ENCODE peak calls at places on chromosomes 6 and 20, in four cellular contexts. One of them, this sample, is unnamed.

GRCh38 chr6:106804238-106805016 is 170.1 kb downstream of the CD24 start:
- DNase-seq in hepatocyte: no peak
- DNase-seq in fibroblast of mammary gland: no peak
- DNase-seq in astrocyte of the cerebellum: no peak
- DNase-seq in this sample: no peak

GRCh38 chr6:139152088-139152891 is 17.4 kb downstream of the HECA start:
- DNase-seq in hepatocyte: no peak
- DNase-seq in fibroblast of mammary gland: no peak
- DNase-seq in astrocyte of the cerebellum: no peak
- DNase-seq in this sample: no peak

GRCh38 chr6:35435075-35435837 is 16.9 kb upstream of the FANCE start:
- DNase-seq in hepatocyte: no peak
- DNase-seq in fibroblast of mammary gland: no peak
- DNase-seq in astrocyte of the cerebellum: no peak
- DNase-seq in this sample: no peak

GRCh38 chr6:24522090-24522820 is 27.5 kb downstream of the ALDH5A1 start:
- DNase-seq in hepatocyte: no peak
- DNase-seq in fibroblast of mammary gland: peak
- DNase-seq in astrocyte of the cerebellum: peak
- DNase-seq in this sample: no peak

GRCh38 chr6:127302728-127303675 is 36.3 kb downstream of the RNF146 start:
- DNase-seq in hepatocyte: peak
- DNase-seq in fibroblast of mammary gland: peak
- DNase-seq in astrocyte of the cerebellum: peak
- DNase-seq in this sample: peak

GRCh38 chr6:2412731-2413130 is 167.3 kb upstream of the GMDS start:
- DNase-seq in hepatocyte: no peak
- DNase-seq in fibroblast of mammary gland: peak
- DNase-seq in astrocyte of the cerebellum: peak
- DNase-seq in this sample: peak

GRCh38 chr6:121826156-121826810 is 390.8 kb downstream of the GJA1 start:
- DNase-seq in hepatocyte: peak
- DNase-seq in fibroblast of mammary gland: peak
- DNase-seq in astrocyte of the cerebellum: peak
- DNase-seq in this sample: peak

GRCh38 chr20:48875233-48875913 is 46.1 kb upstream of the ARFGEF2 start:
- DNase-seq in hepatocyte: no peak
- DNase-seq in fibroblast of mammary gland: no peak
- DNase-seq in astrocyte of the cerebellum: no peak
- DNase-seq in this sample: no peak

GRCh38 chr20:50831605-50832004 is 36.7 kb downstream of the BCAS4 start:
- DNase-seq in hepatocyte: no peak
- DNase-seq in fibroblast of mammary gland: no peak
- DNase-seq in astrocyte of the cerebellum: no peak
- DNase-seq in this sample: no peak

GRCh38 chr6:149129401-149130077 is 188.0 kb upstream of the TAB2 start:
- DNase-seq in hepatocyte: no peak
- DNase-seq in fibroblast of mammary gland: peak
- DNase-seq in astrocyte of the cerebellum: no peak
- DNase-seq in this sample: peak

GRCh38 chr20:17636523-17637412 is 45.3 kb downstream of the RRBP1 start:
- DNase-seq in hepatocyte: no peak
- DNase-seq in fibroblast of mammary gland: peak
- DNase-seq in astrocyte of the cerebellum: no peak
- DNase-seq in this sample: no peak

GRCh38 chr6:43707269-43707668 is 19.7 kb upstream of the MRPS18A start:
- DNase-seq in hepatocyte: no peak
- DNase-seq in fibroblast of mammary gland: no peak
- DNase-seq in astrocyte of the cerebellum: no peak
- DNase-seq in this sample: no peak

GRCh38 chr20:2780948-2781347 is 19.5 kb downstream of the CPXM1 start:
- DNase-seq in hepatocyte: no peak
- DNase-seq in fibroblast of mammary gland: no peak
- DNase-seq in astrocyte of the cerebellum: no peak
- DNase-seq in this sample: no peak

GRCh38 chr20:36154696-36155628 is at the start of gene EPB41L1:
- DNase-seq in hepatocyte: peak
- DNase-seq in fibroblast of mammary gland: no peak
- DNase-seq in astrocyte of the cerebellum: no peak
- DNase-seq in this sample: no peak

GRCh38 chr6:109069746-109070145 is 24.9 kb downstream of the SESN1 start:
- DNase-seq in hepatocyte: no peak
- DNase-seq in fibroblast of mammary gland: no peak
- DNase-seq in astrocyte of the cerebellum: no peak
- DNase-seq in this sample: peak

GRCh38 chr6:16386056-16386455 is 147.7 kb downstream of the GMPR start:
- DNase-seq in hepatocyte: no peak
- DNase-seq in fibroblast of mammary gland: no peak
- DNase-seq in astrocyte of the cerebellum: no peak
- DNase-seq in this sample: no peak

GRCh38 chr6:108699290-108700041 is 138.7 kb downstream of the FOXO3 start:
- DNase-seq in hepatocyte: peak
- DNase-seq in fibroblast of mammary gland: no peak
- DNase-seq in astrocyte of the cerebellum: no peak
- DNase-seq in this sample: no peak

GRCh38 chr6:119147101-119148053 is 68.9 kb upstream of the FAM184A start:
- DNase-seq in hepatocyte: peak
- DNase-seq in fibroblast of mammary gland: peak
- DNase-seq in astrocyte of the cerebellum: peak
- DNase-seq in this sample: peak

GRCh38 chr6:86508230-86508629 is 429.1 kb upstream of the HTR1E start:
- DNase-seq in hepatocyte: no peak
- DNase-seq in fibroblast of mammary gland: no peak
- DNase-seq in astrocyte of the cerebellum: no peak
- DNase-seq in this sample: no peak

GRCh38 chr6:55276745-55277627 is 50.3 kb upstream of the GFRAL start:
- DNase-seq in hepatocyte: peak
- DNase-seq in fibroblast of mammary gland: peak
- DNase-seq in astrocyte of the cerebellum: peak
- DNase-seq in this sample: peak

GRCh38 chr6:752438-752837 is 59.5 kb upstream of the EXOC2 start:
- DNase-seq in hepatocyte: no peak
- DNase-seq in fibroblast of mammary gland: no peak
- DNase-seq in astrocyte of the cerebellum: no peak
- DNase-seq in this sample: no peak

DNA sequence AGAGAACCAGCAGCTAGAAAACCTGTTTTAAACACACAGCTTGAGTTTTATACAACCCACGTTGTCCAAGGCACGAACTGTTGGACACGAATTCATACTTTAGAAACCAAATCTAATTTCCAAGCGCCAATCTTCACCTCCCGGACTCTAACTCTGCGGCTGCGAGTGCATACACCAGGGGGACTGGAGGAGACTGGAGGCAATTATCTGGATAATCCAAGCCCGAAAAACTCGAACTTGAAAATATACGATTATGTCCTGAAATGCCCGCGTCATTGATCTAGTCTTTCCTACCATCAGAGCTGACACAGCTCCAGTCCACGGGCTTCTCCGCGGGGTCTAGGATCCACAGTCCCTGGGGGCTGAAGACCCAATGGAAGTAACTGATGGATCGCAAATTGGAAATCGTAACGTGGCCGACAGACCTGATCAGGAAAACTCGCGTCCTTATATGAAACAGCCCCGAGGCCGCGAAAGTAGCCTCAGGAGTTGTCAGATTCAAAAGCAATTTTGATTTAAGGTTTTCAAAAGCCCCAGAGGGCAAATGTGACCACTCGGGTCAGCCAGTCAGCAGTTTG is 809 bp upstream of the HEY2 start:
- DNase-seq in hepatocyte: no peak
- DNase-seq in fibroblast of mammary gland: peak
- DNase-seq in astrocyte of the cerebellum: no peak
- DNase-seq in this sample: peak
- TF ChIP-seq CTCF in hepatocyte: no peak
- TF ChIP-seq CTCF in fibroblast of mammary gland: peak
- TF ChIP-seq CTCF in astrocyte of the cerebellum: peak
- TF ChIP-seq CTCF in this sample: peak

DNA sequence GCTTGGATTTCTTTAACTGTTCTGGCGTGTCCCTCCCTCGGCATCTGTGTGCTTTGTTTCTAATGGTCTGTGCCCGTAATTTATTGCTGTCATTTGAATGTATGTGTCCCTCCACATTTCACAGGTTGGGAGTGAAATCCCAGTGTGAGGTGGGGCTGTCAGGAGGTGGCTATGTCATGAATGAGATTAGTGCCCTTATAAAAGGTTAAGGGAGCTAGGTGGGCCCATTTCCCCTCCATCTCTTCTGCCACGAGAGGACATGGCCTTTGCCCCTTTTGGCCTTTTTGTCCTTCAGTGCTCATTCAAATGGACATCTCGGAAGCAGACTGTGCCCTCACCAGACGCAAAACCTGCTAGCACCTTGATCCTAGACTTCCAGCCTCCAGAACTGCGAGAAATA is 96.3 kb downstream of the LAMP5 start:
- DNase-seq in hepatocyte: no peak
- DNase-seq in fibroblast of mammary gland: no peak
- DNase-seq in astrocyte of the cerebellum: no peak
- DNase-seq in this sample: no peak
- H3K4me3 ChIP-seq in hepatocyte: no peak
- H3K4me3 ChIP-seq in fibroblast of mammary gland: no peak
- H3K4me3 ChIP-seq in astrocyte of the cerebellum: no peak
- H3K4me3 ChIP-seq in this sample: no peak

GRCh38 chr20:63309261-63310071 is 16.5 kb downstream of the COL20A1 start:
- DNase-seq in hepatocyte: peak
- DNase-seq in fibroblast of mammary gland: peak
- DNase-seq in astrocyte of the cerebellum: peak
- DNase-seq in this sample: peak
- TF ChIP-seq CTCF in hepatocyte: peak
- TF ChIP-seq CTCF in fibroblast of mammary gland: peak
- TF ChIP-seq CTCF in astrocyte of the cerebellum: peak
- TF ChIP-seq CTCF in this sample: peak

DNA sequence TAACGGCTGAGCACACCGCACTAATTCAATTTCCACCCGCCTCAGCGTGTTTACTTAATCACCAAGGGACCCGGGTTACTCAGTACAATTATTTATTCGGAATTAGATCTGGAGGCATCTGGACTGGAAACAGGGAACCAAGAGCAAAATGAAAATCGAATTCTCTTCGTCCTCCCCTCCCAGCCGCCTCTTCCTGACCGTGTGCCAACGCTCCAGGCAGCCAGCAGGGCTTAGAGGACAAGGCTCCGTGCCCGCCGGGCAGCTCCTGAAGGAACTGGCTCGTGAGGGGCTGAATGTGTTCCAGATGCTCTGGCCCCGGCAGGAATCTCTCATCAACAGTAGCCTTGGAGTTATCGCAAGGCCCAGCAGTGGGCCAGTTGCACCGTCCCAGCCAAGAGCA is 23.4 kb upstream of the CTNNBL1 start:
- DNase-seq in hepatocyte: no peak
- DNase-seq in fibroblast of mammary gland: no peak
- DNase-seq in astrocyte of the cerebellum: no peak
- DNase-seq in this sample: peak
- H3K4me3 ChIP-seq in hepatocyte: no peak
- H3K4me3 ChIP-seq in fibroblast of mammary gland: no peak
- H3K4me3 ChIP-seq in astrocyte of the cerebellum: peak
- H3K4me3 ChIP-seq in this sample: peak

DNA sequence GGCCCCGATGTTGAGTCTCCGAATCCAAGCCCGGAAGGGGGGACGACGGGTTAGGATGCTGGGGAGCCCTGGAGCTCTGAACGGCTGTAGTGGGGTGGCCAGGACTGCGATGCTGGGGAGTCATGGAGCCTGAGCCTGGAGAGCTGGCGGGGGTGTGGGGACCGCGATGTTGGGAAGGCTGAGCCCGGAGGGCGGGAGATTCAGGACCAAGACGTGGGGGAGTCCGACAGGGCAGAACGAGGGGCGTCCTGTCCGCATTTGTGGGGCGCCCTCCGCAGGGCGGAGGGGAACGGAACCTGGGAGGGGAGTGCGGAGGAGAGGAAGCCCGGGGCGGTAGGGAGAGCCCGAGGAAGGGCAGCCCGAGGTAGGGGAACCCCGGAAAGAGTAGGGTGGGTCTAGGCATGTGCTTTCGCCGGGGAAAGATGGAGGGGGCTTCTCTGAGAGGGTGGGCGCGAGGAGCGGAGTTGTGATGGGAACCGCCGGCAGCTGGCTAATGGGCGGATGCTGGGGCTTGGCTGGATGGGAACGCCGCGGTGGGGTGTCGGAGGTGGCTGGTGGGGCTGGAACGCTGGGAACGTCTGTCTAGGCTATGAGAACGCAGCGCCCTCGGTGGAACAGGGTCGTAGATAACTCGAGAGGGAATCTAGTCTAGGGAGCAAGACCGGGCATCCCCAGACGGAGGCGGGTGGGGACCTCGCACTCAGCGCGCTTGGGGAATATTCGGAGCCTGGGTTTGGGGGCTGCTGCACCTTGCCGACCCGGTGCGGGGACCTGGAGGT is 681 bp downstream of the PAQR8 start:
- DNase-seq in hepatocyte: peak
- DNase-seq in fibroblast of mammary gland: peak
- DNase-seq in astrocyte of the cerebellum: no peak
- DNase-seq in this sample: no peak
- TF ChIP-seq CTCF in hepatocyte: peak
- TF ChIP-seq CTCF in fibroblast of mammary gland: no peak
- TF ChIP-seq CTCF in astrocyte of the cerebellum: no peak
- TF ChIP-seq CTCF in this sample: no peak

GRCh38 chr6:157650261-157650640 is 172.8 kb upstream of the SNX9 start:
- DNase-seq in hepatocyte: no peak
- DNase-seq in fibroblast of mammary gland: no peak
- DNase-seq in astrocyte of the cerebellum: no peak
- DNase-seq in this sample: no peak
- H3K4me3 ChIP-seq in hepatocyte: no peak
- H3K4me3 ChIP-seq in fibroblast of mammary gland: no peak
- H3K4me3 ChIP-seq in astrocyte of the cerebellum: no peak
- H3K4me3 ChIP-seq in this sample: no peak

GRCh38 chr6:161200610-161201201 is 73.2 kb downstream of the AGPAT4 start:
- DNase-seq in hepatocyte: no peak
- DNase-seq in fibroblast of mammary gland: no peak
- DNase-seq in astrocyte of the cerebellum: no peak
- DNase-seq in this sample: no peak
- TF ChIP-seq CTCF in hepatocyte: peak
- TF ChIP-seq CTCF in fibroblast of mammary gland: no peak
- TF ChIP-seq CTCF in astrocyte of the cerebellum: peak
- TF ChIP-seq CTCF in this sample: no peak

DNA sequence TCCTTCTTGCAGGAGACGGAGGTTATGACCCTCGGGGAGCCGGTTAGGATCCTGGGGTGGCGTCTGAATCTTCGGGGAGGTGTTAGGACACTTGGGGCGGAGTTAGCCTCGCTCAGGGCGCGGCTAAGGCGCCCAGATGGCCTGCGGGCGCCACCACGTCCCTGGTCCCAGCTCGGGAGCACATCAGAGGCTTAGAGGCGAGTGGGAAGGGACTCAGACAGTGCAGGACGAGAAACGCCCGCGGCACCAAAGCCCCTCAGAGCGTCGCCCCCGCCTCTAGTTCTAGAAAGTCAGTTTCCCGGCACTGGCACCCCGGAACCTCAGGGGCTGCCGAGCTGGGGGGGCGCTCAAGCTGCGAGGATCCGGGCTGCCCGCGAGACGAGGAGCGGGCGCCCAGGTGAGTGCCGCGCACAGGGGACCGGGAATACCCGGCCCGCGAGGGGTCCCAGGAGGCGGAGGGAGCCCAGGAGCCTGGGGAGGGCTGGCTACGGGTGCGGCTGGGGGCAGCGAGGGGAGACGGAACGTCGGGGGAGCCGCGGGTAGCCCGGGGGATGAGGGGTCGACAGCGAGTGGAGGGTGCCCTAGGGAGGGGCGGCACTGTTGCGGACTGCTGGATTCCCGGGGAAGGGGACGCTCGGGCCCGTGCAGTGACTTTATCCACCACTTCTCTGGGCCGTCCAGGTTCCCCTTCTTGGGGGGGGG is at the start of gene HCK:
- DNase-seq in hepatocyte: no peak
- DNase-seq in fibroblast of mammary gland: no peak
- DNase-seq in astrocyte of the cerebellum: no peak
- DNase-seq in this sample: no peak
- H3K4me3 ChIP-seq in hepatocyte: no peak
- H3K4me3 ChIP-seq in fibroblast of mammary gland: no peak
- H3K4me3 ChIP-seq in astrocyte of the cerebellum: no peak
- H3K4me3 ChIP-seq in this sample: no peak